ENCODE peak calls at places on chromosome 12, in seven cellular contexts. One of them, this sample, is unnamed.

GRCh38 chr12:121575051-121575450 is 5.8 kb downstream of the KDM2B start:
- DNase-seq in AG10803: no peak
- DNase-seq in foreskin fibroblast: no peak
- DNase-seq in HFF-Myc: no peak
- DNase-seq in astrocyte of the cerebellum: no peak
- DNase-seq in uterus: no peak
- DNase-seq in fibroblast of lung: no peak
- DNase-seq in this sample: no peak

GRCh38 chr12:12333980-12334709 is 15.9 kb downstream of the MANSC1 start:
- DNase-seq in AG10803: peak; percentile 44
- DNase-seq in foreskin fibroblast: peak; percentile 67
- DNase-seq in HFF-Myc: no peak
- DNase-seq in astrocyte of the cerebellum: no peak
- DNase-seq in uterus: peak; percentile 62
- DNase-seq in fibroblast of lung: peak; percentile 47
- DNase-seq in this sample: no peak

GRCh38 chr12:6767301-6767591 is 1.1 kb downstream of the PTMS start:
- DNase-seq in AG10803: peak; percentile 34
- DNase-seq in foreskin fibroblast: peak; percentile 64
- DNase-seq in HFF-Myc: no peak
- DNase-seq in astrocyte of the cerebellum: no peak
- DNase-seq in uterus: no peak
- DNase-seq in fibroblast of lung: no peak
- DNase-seq in this sample: no peak

GRCh38 chr12:68245071-68246021 is 8.1 kb downstream of the IL22 start:
- DNase-seq in AG10803: no peak
- DNase-seq in foreskin fibroblast: no peak
- DNase-seq in HFF-Myc: no peak
- DNase-seq in astrocyte of the cerebellum: no peak
- DNase-seq in uterus: peak; percentile 58
- DNase-seq in fibroblast of lung: peak; percentile 63
- DNase-seq in this sample: no peak

GRCh38 chr12:45122776-45123380 is 72.0 kb upstream of the DBX2 start:
- DNase-seq in AG10803: peak; percentile 31
- DNase-seq in foreskin fibroblast: peak; percentile 77
- DNase-seq in HFF-Myc: peak; percentile 36
- DNase-seq in astrocyte of the cerebellum: peak; percentile 11
- DNase-seq in uterus: no peak
- DNase-seq in fibroblast of lung: peak; percentile 41
- DNase-seq in this sample: peak; percentile 31

GRCh38 chr12:127984386-127985055 is 282.4 kb upstream of the TMEM132C start:
- DNase-seq in AG10803: peak; percentile 59
- DNase-seq in foreskin fibroblast: no peak
- DNase-seq in HFF-Myc: no peak
- DNase-seq in astrocyte of the cerebellum: no peak
- DNase-seq in uterus: no peak
- DNase-seq in fibroblast of lung: no peak
- DNase-seq in this sample: no peak

GRCh38 chr12:116066381-116067230 is 210.9 kb downstream of the MED13L start:
- DNase-seq in AG10803: peak; percentile 35
- DNase-seq in foreskin fibroblast: peak; percentile 74
- DNase-seq in HFF-Myc: peak; percentile 24
- DNase-seq in astrocyte of the cerebellum: no peak
- DNase-seq in uterus: no peak
- DNase-seq in fibroblast of lung: peak; percentile 56
- DNase-seq in this sample: no peak

GRCh38 chr12:113221997-113222729 is 899 bp downstream of the TPCN1 start:
- DNase-seq in AG10803: no peak
- DNase-seq in foreskin fibroblast: no peak
- DNase-seq in HFF-Myc: no peak
- DNase-seq in astrocyte of the cerebellum: no peak
- DNase-seq in uterus: no peak
- DNase-seq in fibroblast of lung: no peak
- DNase-seq in this sample: no peak

GRCh38 chr12:56206373-56207166 is 15.2 kb downstream of the RNF41 start:
- DNase-seq in AG10803: peak; percentile 52
- DNase-seq in foreskin fibroblast: peak; percentile 70
- DNase-seq in HFF-Myc: no peak
- DNase-seq in astrocyte of the cerebellum: peak; percentile 19
- DNase-seq in uterus: peak; percentile 57
- DNase-seq in fibroblast of lung: peak; percentile 55
- DNase-seq in this sample: no peak

GRCh38 chr12:52760623-52761022 is 16.5 kb downstream of the KRT76 start:
- DNase-seq in AG10803: no peak
- DNase-seq in foreskin fibroblast: no peak
- DNase-seq in HFF-Myc: no peak
- DNase-seq in astrocyte of the cerebellum: no peak
- DNase-seq in uterus: no peak
- DNase-seq in fibroblast of lung: no peak
- DNase-seq in this sample: no peak

DNA sequence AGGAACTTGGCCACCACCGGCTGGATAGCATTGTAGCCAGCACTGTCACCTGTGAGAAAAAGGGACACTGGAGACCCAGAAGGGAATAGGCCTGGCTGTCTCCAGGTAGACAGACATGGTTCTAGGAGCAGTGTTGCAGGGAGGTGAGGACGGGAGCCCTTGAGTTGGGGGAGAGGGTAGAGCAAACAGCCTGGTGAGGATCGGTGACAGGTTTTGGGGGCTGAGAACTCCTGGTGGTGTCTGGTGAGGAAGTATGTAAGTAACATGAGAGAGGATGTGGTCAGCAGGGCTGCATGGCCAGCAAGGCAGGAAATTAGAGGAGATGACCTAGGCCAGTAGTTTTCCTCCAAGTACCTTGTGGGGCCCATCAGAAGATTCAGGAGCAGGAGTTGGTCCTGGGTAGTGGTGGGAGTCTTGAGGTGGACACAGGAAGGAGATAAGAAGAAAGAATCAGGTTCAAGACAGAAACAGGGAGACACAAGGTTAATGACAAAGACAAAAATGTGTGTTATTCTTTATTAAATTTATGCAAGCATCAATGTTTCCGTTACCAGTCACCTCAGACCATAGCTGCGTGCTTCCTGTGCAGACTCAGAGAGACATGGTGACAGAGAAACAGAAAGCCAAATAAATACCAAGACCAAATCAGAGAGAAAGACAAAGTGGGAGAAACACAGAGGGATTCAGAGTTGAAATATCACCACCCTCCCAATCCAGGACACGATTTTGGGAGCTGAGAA is at the start of gene ARHGAP9:
- DNase-seq in AG10803: no peak
- DNase-seq in foreskin fibroblast: no peak
- DNase-seq in HFF-Myc: no peak
- DNase-seq in astrocyte of the cerebellum: no peak
- DNase-seq in uterus: no peak
- DNase-seq in fibroblast of lung: no peak
- DNase-seq in this sample: no peak
- TF ChIP-seq CTCF in AG10803: no peak
- TF ChIP-seq CTCF in foreskin fibroblast: no peak
- TF ChIP-seq CTCF in HFF-Myc: no peak
- TF ChIP-seq CTCF in astrocyte of the cerebellum: no peak
- TF ChIP-seq CTCF in uterus: no peak
- TF ChIP-seq CTCF in fibroblast of lung: no peak
- TF ChIP-seq CTCF in this sample: no peak

GRCh38 chr12:126726481-126727217 is 1540.3 kb upstream of the TMEM132C start:
- DNase-seq in AG10803: no peak
- DNase-seq in foreskin fibroblast: no peak
- DNase-seq in HFF-Myc: no peak
- DNase-seq in astrocyte of the cerebellum: no peak
- DNase-seq in uterus: no peak
- DNase-seq in fibroblast of lung: no peak
- DNase-seq in this sample: no peak
- H3K4me3 ChIP-seq in AG10803: no peak overlapping the region
- H3K4me3 ChIP-seq in foreskin fibroblast: no peak overlapping the region
- H3K4me3 ChIP-seq in HFF-Myc: no peak overlapping the region
- H3K4me3 ChIP-seq in astrocyte of the cerebellum: peak overlapping the region; percentile 10
- H3K4me3 ChIP-seq in uterus: no peak overlapping the region
- H3K4me3 ChIP-seq in fibroblast of lung: no peak overlapping the region
- H3K4me3 ChIP-seq in this sample: no peak overlapping the region

GRCh38 chr12:67068773-67069450 is 200.2 kb upstream of the CAND1 start:
- DNase-seq in AG10803: peak; percentile 24
- DNase-seq in foreskin fibroblast: peak; percentile 67
- DNase-seq in HFF-Myc: no peak
- DNase-seq in astrocyte of the cerebellum: peak; percentile 6
- DNase-seq in uterus: peak; percentile 27
- DNase-seq in fibroblast of lung: peak; percentile 15
- DNase-seq in this sample: no peak
- TF ChIP-seq CTCF in AG10803: no peak
- TF ChIP-seq CTCF in foreskin fibroblast: no peak
- TF ChIP-seq CTCF in HFF-Myc: no peak
- TF ChIP-seq CTCF in astrocyte of the cerebellum: peak; percentile 7
- TF ChIP-seq CTCF in uterus: no peak
- TF ChIP-seq CTCF in fibroblast of lung: no peak
- TF ChIP-seq CTCF in this sample: peak; percentile 3

GRCh38 chr12:123765504-123766035 is 3.5 kb downstream of the DNAH10 start:
- DNase-seq in AG10803: no peak
- DNase-seq in foreskin fibroblast: no peak
- DNase-seq in HFF-Myc: no peak
- DNase-seq in astrocyte of the cerebellum: no peak
- DNase-seq in uterus: no peak
- DNase-seq in fibroblast of lung: no peak
- DNase-seq in this sample: no peak

GRCh38 chr12:123763093-123763492 is 992 bp downstream of the DNAH10 start:
- DNase-seq in AG10803: no peak
- DNase-seq in foreskin fibroblast: no peak
- DNase-seq in HFF-Myc: no peak
- DNase-seq in astrocyte of the cerebellum: no peak
- DNase-seq in uterus: no peak
- DNase-seq in fibroblast of lung: no peak
- DNase-seq in this sample: no peak

GRCh38 chr12:123764109-123764508 is 2.0 kb downstream of the DNAH10 start:
- DNase-seq in AG10803: no peak
- DNase-seq in foreskin fibroblast: no peak
- DNase-seq in HFF-Myc: no peak
- DNase-seq in astrocyte of the cerebellum: no peak
- DNase-seq in uterus: no peak
- DNase-seq in fibroblast of lung: no peak
- DNase-seq in this sample: no peak

GRCh38 chr12:123761841-123762714 is at the start of gene DNAH10:
- DNase-seq in AG10803: no peak
- DNase-seq in foreskin fibroblast: peak; percentile 45
- DNase-seq in HFF-Myc: no peak
- DNase-seq in astrocyte of the cerebellum: no peak
- DNase-seq in uterus: no peak
- DNase-seq in fibroblast of lung: peak; percentile 26
- DNase-seq in this sample: peak; percentile 10

DNA sequence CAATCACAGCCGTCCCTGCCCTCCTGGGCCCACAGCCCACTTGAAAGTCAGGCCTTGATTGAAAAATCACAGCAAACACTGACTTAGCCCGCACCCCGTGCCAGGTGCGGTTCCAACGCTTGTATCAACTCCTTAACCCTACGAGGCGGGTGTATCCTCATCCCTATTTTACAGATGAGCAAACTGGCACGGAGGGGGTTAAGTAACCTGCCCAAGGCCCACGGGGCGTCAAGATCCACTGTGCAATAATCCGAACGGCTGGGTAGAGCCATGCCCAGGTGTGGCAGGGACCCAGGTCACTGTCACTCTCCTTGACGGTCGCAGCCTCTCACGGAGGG is 583 bp downstream of the DNAH10 start:
- DNase-seq in AG10803: no peak
- DNase-seq in foreskin fibroblast: no peak
- DNase-seq in HFF-Myc: no peak
- DNase-seq in astrocyte of the cerebellum: no peak
- DNase-seq in uterus: no peak
- DNase-seq in fibroblast of lung: no peak
- DNase-seq in this sample: no peak
- H3K4me3 ChIP-seq in AG10803: no peak overlapping the region
- H3K4me3 ChIP-seq in foreskin fibroblast: no peak overlapping the region
- H3K4me3 ChIP-seq in HFF-Myc: no peak overlapping the region
- H3K4me3 ChIP-seq in astrocyte of the cerebellum: peak overlapping the region; percentile 40
- H3K4me3 ChIP-seq in uterus: no peak overlapping the region
- H3K4me3 ChIP-seq in fibroblast of lung: no peak overlapping the region
- H3K4me3 ChIP-seq in this sample: no peak overlapping the region

GRCh38 chr12:1629338-1630080 is 478 bp downstream of the WNT5B start:
- DNase-seq in AG10803: no peak
- DNase-seq in foreskin fibroblast: peak; percentile 45
- DNase-seq in HFF-Myc: no peak
- DNase-seq in astrocyte of the cerebellum: no peak
- DNase-seq in uterus: no peak
- DNase-seq in fibroblast of lung: no peak
- DNase-seq in this sample: no peak
- TF ChIP-seq CTCF in AG10803: no peak
- TF ChIP-seq CTCF in foreskin fibroblast: peak; percentile 14
- TF ChIP-seq CTCF in HFF-Myc: no peak
- TF ChIP-seq CTCF in astrocyte of the cerebellum: no peak
- TF ChIP-seq CTCF in uterus: peak; percentile 11
- TF ChIP-seq CTCF in fibroblast of lung: no peak
- TF ChIP-seq CTCF in this sample: peak; percentile 23

GRCh38 chr12:76876696-76877229 is 2.1 kb downstream of the CSRP2 start:
- DNase-seq in AG10803: no peak
- DNase-seq in foreskin fibroblast: no peak
- DNase-seq in HFF-Myc: no peak
- DNase-seq in astrocyte of the cerebellum: no peak
- DNase-seq in uterus: no peak
- DNase-seq in fibroblast of lung: no peak
- DNase-seq in this sample: no peak
- H3K4me3 ChIP-seq in AG10803: peak overlapping the region; percentile 89
- H3K4me3 ChIP-seq in foreskin fibroblast: peak overlapping the region; percentile 83
- H3K4me3 ChIP-seq in HFF-Myc: peak overlapping the region; percentile 1
- H3K4me3 ChIP-seq in astrocyte of the cerebellum: no peak overlapping the region
- H3K4me3 ChIP-seq in uterus: no peak overlapping the region
- H3K4me3 ChIP-seq in fibroblast of lung: peak overlapping the region; percentile 73
- H3K4me3 ChIP-seq in this sample: no peak overlapping the region

GRCh38 chr12:30286345-30286926 is 409.2 kb downstream of the IPO8 start:
- DNase-seq in AG10803: peak; percentile 9
- DNase-seq in foreskin fibroblast: peak; percentile 55
- DNase-seq in HFF-Myc: peak; percentile 1
- DNase-seq in astrocyte of the cerebellum: peak; percentile 43
- DNase-seq in uterus: no peak
- DNase-seq in fibroblast of lung: peak; percentile 68
- DNase-seq in this sample: no peak
- TF ChIP-seq CTCF in AG10803: peak; percentile 51
- TF ChIP-seq CTCF in foreskin fibroblast: peak; percentile 64
- TF ChIP-seq CTCF in HFF-Myc: peak; percentile 26
- TF ChIP-seq CTCF in astrocyte of the cerebellum: peak; percentile 67
- TF ChIP-seq CTCF in uterus: peak; percentile 26
- TF ChIP-seq CTCF in fibroblast of lung: peak; percentile 42
- TF ChIP-seq CTCF in this sample: peak; percentile 83

GRCh38 chr12:98060421-98060820 is 455.0 kb upstream of the TMPO start:
- DNase-seq in AG10803: no peak
- DNase-seq in foreskin fibroblast: no peak
- DNase-seq in HFF-Myc: no peak
- DNase-seq in astrocyte of the cerebellum: no peak
- DNase-seq in uterus: no peak
- DNase-seq in fibroblast of lung: no peak
- DNase-seq in this sample: no peak
- H3K4me3 ChIP-seq in AG10803: no peak overlapping the region
- H3K4me3 ChIP-seq in foreskin fibroblast: no peak overlapping the region
- H3K4me3 ChIP-seq in HFF-Myc: no peak overlapping the region
- H3K4me3 ChIP-seq in astrocyte of the cerebellum: no peak overlapping the region
- H3K4me3 ChIP-seq in uterus: no peak overlapping the region
- H3K4me3 ChIP-seq in fibroblast of lung: no peak overlapping the region
- H3K4me3 ChIP-seq in this sample: no peak overlapping the region

This sample was measured in retinal pigment epithelial cell.